ENCODE peak calls at places on chromosomes 1 and 21, in four cellular contexts. Q, T, F and L are unnamed samples. For H3K36me3, the result is how much of the 10 kb centered on the place peaks cover.

GRCh38 chr1:171252482-171252881 is 4.2 kb downstream of the FMO1 start:
- DNase-seq in Q (no peak), T (no peak), F (no peak), L (no peak)

GRCh38 chr1:239976130-239976968 is 115.3 kb upstream of the FMN2 start:
- DNase-seq in Q (peak), T (no peak), F (peak), L (no peak)

GRCh38 chr1:1204425-1204920 is 1.9 kb downstream of the TNFRSF18 start:
- DNase-seq in Q (no peak), T (no peak), F (no peak), L (no peak)

GRCh38 chr1:168091720-168092119 is 45.0 kb downstream of the GPR161 start:
- DNase-seq in Q (no peak), T (no peak), F (no peak), L (no peak)

GRCh38 chr1:151143986-151144385 is 2.4 kb downstream of the SEMA6C start:
- DNase-seq in Q (no peak), T (no peak), F (no peak), L (no peak)

GRCh38 chr1:67532452-67533216 is 102.4 kb upstream of the SERBP1 start:
- DNase-seq in Q (peak), T (no peak), F (peak), L (no peak)

GRCh38 chr1:198605426-198605825 is 33.4 kb upstream of the PTPRC start:
- DNase-seq in Q (no peak), T (no peak), F (no peak), L (no peak)

GRCh38 chr1:78673120-78673519 is 23.5 kb downstream of the IFI44 start:
- DNase-seq in Q (peak), T (no peak), F (no peak), L (no peak)

GRCh38 chr1:13667696-13668095 is 32.3 kb upstream of the PRDM2 start:
- DNase-seq in Q (no peak), T (no peak), F (no peak), L (no peak)

GRCh38 chr21:46080171-46081021 is 17.5 kb upstream of the COL6A2 start:
- DNase-seq in Q (no peak), T (peak), F (peak), L (no peak)

GRCh38 chr1:204837440-204838084 is 33.1 kb upstream of the NFASC start:
- DNase-seq in Q (peak), T (no peak), F (no peak), L (no peak)

GRCh38 chr1:53682369-53682685 is 56.6 kb downstream of the GLIS1 start:
- DNase-seq in Q (no peak), T (no peak), F (no peak), L (no peak)

GRCh38 chr1:228374711-228375577 is 31.7 kb downstream of the TRIM11 start:
- DNase-seq in Q (no peak), T (no peak), F (peak), L (no peak)

GRCh38 chr1:154962238-154962678 is 676 bp upstream of the PYGO2 start:
- DNase-seq in Q (no peak), T (no peak), F (peak), L (no peak)

GRCh38 chr1:2016123-2016522 is 3.0 kb upstream of the GABRD start:
- DNase-seq in Q (no peak), T (no peak), F (no peak), L (no peak)

GRCh38 chr21:33080376-33080775 is 10.4 kb downstream of the OLIG1 start:
- DNase-seq in Q (no peak), T (no peak), F (no peak), L (no peak)

GRCh38 chr1:26582053-26582835 is 52.7 kb downstream of the RPS6KA1 start:
- DNase-seq in Q (no peak), T (peak), F (no peak), L (no peak)

GRCh38 chr1:43367026-43367903 is 546 bp downstream of the ELOVL1 start:
- DNase-seq in Q (no peak), T (no peak), F (no peak), L (no peak)

GRCh38 chr21:20946701-20947100 is 51.5 kb upstream of the NCAM2 start:
- DNase-seq in Q (no peak), T (no peak), F (no peak), L (no peak)

GRCh38 chr1:39168301-39169080 is 36.0 kb upstream of the MACF1 start:
- DNase-seq in Q (no peak), T (no peak), F (no peak), L (no peak)
- TF ChIP-seq POLR2A in Q (no peak), T (no peak), F (no peak), L (no peak)

DNA sequence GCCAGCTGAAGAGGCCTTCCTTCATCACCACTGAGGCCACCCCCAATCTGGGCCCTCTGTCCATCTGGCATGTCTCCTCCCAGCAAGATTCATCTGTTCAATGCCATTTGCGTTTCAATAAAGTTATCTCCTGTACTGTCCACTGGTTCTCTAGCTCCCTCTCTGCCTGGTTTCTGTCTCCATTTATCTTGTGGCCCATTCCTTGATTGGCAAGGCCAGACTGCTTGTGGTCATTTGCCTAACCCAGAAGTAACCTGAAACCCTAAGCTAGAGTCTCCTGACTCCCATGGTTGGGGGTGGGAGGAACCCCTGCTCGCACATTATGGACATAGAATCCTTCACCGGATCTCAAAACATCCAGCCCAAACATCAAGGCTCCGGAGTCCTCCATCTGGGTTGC is 2.1 kb upstream of the IPO9 start:
- DNase-seq in Q (no peak), T (no peak), F (no peak), L (no peak)
- TF ChIP-seq CTCF in Q (no peak), T (no peak), F (no peak), L (no peak)

GRCh38 chr1:173986951-173987350 is 35.2 kb downstream of the RC3H1 start:
- DNase-seq in Q (no peak), T (no peak), F (no peak), L (no peak)
- H3K36me3 ChIP-seq in Q (under half), T (under half), F (under half), L (under half)

DNA sequence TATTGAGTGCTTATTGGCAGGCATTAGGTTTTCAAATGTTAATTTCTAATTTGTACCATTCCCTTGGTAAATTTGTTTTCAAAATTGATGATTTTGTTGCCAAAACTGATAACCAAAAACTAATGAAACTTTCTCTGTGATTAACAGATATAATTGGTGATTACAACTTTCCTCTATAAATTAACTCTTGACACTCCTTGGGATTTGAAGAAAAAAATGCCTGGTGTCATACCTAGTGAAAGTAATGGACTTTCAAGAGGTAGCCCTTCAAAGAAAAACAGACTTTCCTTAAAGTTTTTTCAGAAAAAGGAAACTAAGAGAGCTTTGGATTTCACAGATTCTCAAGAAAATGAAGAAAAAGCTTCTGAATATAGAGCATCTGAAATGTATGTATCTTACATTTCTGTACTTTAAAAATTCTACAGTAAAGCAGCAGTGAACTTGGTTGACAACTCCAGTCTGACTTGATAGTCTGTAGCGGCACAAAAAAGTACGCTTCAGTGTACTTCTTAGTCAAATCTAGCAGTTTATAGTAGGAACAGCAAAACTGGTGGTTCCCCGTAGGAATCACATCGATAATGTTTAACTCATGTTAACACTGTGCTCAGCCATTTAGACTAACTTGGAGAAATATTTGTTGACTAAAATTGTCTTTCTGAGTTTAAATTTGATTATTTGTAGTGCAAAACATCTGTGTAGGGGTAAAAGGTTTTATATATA is 3.0 kb downstream of the USP1 start:
- DNase-seq in Q (peak), T (no peak), F (no peak), L (no peak)
- TF ChIP-seq POLR2A in Q (no peak), T (no peak), F (no peak), L (no peak)

GRCh38 chr1:153190373-153190772 is 12.9 kb upstream of the LELP1 start:
- DNase-seq in Q (no peak), T (no peak), F (no peak), L (no peak)
- TF ChIP-seq CTCF in Q (peak), T (no peak), F (no peak), L (no peak)

GRCh38 chr1:186193224-186193623 is 181.8 kb downstream of the TPR start:
- DNase-seq in Q (no peak), T (no peak), F (no peak), L (no peak)

GRCh38 chr1:186194107-186194756 is 180.8 kb downstream of the TPR start:
- DNase-seq in Q (no peak), T (no peak), F (no peak), L (no peak)

GRCh38 chr1:186189156-186189555 is 185.9 kb downstream of the TPR start:
- DNase-seq in Q (no peak), T (no peak), F (no peak), L (no peak)

GRCh38 chr1:186188736-186189135 is 186.3 kb downstream of the TPR start:
- DNase-seq in Q (no peak), T (no peak), F (no peak), L (no peak)

GRCh38 chr1:186191511-186191910 is 183.5 kb downstream of the TPR start:
- DNase-seq in Q (no peak), T (no peak), F (no peak), L (no peak)
- H3K36me3 ChIP-seq in Q (under half), T (under half), F (under half), L (under half)

GRCh38 chr1:183022202-183023145 is 746 bp upstream of the LAMC1 start:
- DNase-seq in Q (peak), T (peak), F (peak), L (no peak)

GRCh38 chr1:183024352-183025337 is 1.4 kb downstream of the LAMC1 start:
- DNase-seq in Q (no peak), T (no peak), F (no peak), L (no peak)

GRCh38 chr1:183021405-183022201 is 1.6 kb upstream of the LAMC1 start:
- DNase-seq in Q (no peak), T (no peak), F (no peak), L (no peak)

GRCh38 chr1:183023601-183024351 is 556 bp downstream of the LAMC1 start:
- DNase-seq in Q (peak), T (peak), F (peak), L (no peak)

GRCh38 chr1:183023146-183023600 is at the start of gene LAMC1:
- DNase-seq in Q (peak), T (peak), F (peak), L (no peak)
- TF ChIP-seq POLR2A in Q (peak), T (no peak), F (peak), L (peak)

DNA sequence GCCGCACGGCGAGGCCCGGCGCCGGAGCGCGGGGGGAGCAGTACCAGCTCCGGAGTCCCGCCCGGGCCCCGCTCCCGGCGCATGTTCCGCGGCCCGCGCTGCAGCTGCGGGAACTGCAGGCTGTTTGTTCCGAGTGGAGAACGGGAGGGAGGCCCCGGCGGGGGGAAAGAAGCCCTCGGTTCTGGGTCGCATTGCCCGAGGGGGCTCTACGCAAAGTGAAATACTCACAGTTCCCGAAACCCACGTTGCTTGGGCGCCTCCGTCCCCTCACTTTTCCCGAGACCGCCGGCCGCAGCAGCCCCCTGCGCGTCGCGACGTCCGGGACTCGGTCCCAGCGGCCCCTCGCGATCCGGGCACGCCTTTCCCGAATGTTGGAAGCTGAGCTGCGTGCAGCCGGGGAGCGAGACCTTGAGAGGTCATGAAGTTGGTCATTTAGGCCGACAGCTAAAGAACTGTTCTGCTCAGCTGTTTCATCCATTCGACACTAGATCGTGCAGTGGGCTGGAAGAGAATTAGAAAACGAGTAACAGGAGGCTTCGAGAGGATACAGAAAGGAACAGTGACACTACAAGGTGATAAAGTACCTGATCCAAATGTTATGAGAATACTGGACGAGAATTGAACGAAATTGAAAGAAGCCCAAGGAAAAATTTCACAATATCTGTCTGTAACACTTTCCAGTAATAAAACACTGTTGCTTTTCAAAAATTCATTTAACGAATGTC is 596 bp upstream of the LIN9 start:
- DNase-seq in Q (peak), T (no peak), F (no peak), L (no peak)
- TF ChIP-seq CTCF in Q (no peak), T (peak), F (peak), L (no peak)

GRCh38 chr21:42276526-42277154 is 38.6 kb downstream of the TFF3 start:
- DNase-seq in Q (no peak), T (no peak), F (no peak), L (no peak)
- H3K36me3 ChIP-seq in Q (under half), T (under half), F (under half), L (under half)

GRCh38 chr21:38123626-38124025 is 133.2 kb upstream of the KCNJ15 start:
- DNase-seq in Q (no peak), T (no peak), F (no peak), L (no peak)
- TF ChIP-seq POLR2A in Q (no peak), T (no peak), F (no peak), L (no peak)